ENCODE peak calls at places on chromosomes 11 and 22, in six cellular contexts. I is CD8-positive, alpha-beta memory T cell; A is brain microvascular endothelial cell; X is psoas muscle; M is CD4-positive, CD25-positive, alpha-beta regulatory T cell; E is cardiac muscle cell. T is an unnamed sample.
A peak's percentile ranks its signal among the peaks of the same experiment; 100 is the strongest.

GRCh38 chr11:69953356-69953755 is 124.8 kb upstream of the ANO1 start:
- DNase-seq in M (no peak), E (no peak), I (no peak), X (peak; percentile 10), A (no peak), T (no peak)

GRCh38 chr11:47766363-47767227 is 546 bp downstream of the FNBP4 start:
- DNase-seq in X (peak; percentile 83), A (peak; percentile 48), E (peak; percentile 59), I (peak; percentile 63), M (peak; percentile 64), T (no peak)

GRCh38 chr11:34957606-34958005 is 41.2 kb downstream of the PDHX start:
- DNase-seq in M (no peak), A (no peak), E (no peak), X (no peak), I (no peak), T (no peak)

GRCh38 chr22:37525073-37525745 is 6.0 kb upstream of the CARD10 start:
- DNase-seq in M (no peak), I (no peak), E (no peak), X (no peak), A (peak; percentile 85), T (no peak)

GRCh38 chr11:18778468-18778867 is 13.1 kb downstream of the PTPN5 start:
- DNase-seq in M (no peak), E (no peak), A (no peak), I (no peak), X (no peak), T (no peak)

GRCh38 chr11:74702383-74703007 is 28.7 kb downstream of the CHRDL2 start:
- DNase-seq in X (peak; percentile 79), E (peak; percentile 69), A (peak; percentile 69), I (peak; percentile 30), M (peak; percentile 29), T (no peak)

GRCh38 chr11:68928481-68928880 is 24.8 kb downstream of the IGHMBP2 start:
- DNase-seq in M (no peak), A (no peak), E (no peak), X (no peak), I (no peak), T (no peak)

GRCh38 chr11:64303109-64304031 is 2.0 kb upstream of the ESRRA start:
- DNase-seq in E (no peak), I (no peak), X (no peak), A (no peak), M (no peak), T (no peak)

GRCh38 chr11:17598700-17599459 is 51.8 kb downstream of the OTOG start:
- DNase-seq in E (peak; percentile 86), A (peak; percentile 59), X (peak; percentile 87), M (peak; percentile 25), I (peak; percentile 53), T (no peak)

GRCh38 chr11:129279326-129280026 is 87.4 kb upstream of the ARHGAP32 start:
- DNase-seq in A (peak; percentile 38), I (peak; percentile 45), E (peak; percentile 84), M (peak; percentile 45), X (peak; percentile 91), T (peak; percentile 4)

GRCh38 chr22:44519895-44520294 is 21.9 kb upstream of the RTL6 start:
- DNase-seq in M (no peak), X (no peak), E (peak; percentile 75), A (no peak), I (no peak), T (no peak)

GRCh38 chr11:100674212-100674611 is 12.9 kb upstream of the ARHGAP42 start:
- DNase-seq in E (no peak), I (no peak), A (peak; percentile 63), M (no peak), X (no peak), T (no peak)

DNA sequence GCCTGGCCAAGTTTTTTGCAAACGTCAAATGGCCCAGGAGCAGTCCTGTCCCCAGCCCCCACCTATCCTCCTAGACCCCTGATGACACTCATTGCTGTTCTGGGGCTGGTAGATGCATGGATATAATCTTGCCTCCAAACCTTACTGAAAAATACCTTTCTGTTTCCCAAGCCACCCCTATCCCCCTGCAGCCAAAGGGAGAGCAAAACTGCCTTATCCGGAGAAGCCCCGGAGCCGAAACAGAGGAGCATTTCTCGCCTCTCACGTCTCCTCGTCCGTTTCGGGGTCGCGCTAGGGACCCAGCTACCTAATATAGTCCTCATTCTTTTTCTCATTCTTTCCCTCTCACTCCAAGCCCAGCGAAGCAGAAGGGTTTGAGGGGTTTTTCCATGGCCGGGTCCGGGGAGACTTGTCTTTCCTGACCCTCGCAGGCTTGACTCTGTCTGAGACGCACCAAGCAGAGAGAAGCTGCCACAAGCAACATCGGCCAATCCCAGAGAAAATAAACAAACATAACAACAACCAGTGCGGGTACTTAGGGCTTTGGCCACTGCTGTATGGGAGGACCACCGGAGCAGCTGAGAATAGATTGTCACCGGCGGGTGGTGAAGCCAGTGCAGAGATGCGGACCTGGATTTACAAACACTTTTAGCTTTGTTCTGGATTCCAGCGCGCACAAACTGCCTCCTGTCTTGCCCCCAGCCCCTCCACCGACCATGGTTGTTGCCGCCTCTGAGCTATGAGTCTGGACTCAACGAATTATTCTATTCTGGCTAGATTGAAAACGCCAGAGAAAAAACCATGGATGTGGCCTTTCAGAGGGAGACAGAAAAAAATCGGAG is 1.6 kb downstream of the BSX start:
- DNase-seq in M (no peak), E (no peak), A (no peak), X (no peak), I (no peak), T (no peak)
- H3K4me3 ChIP-seq in M (no peak overlapping the region), E (no peak overlapping the region), A (no peak overlapping the region), X (no peak overlapping the region), I (no peak overlapping the region), T (no peak overlapping the region)

GRCh38 chr11:117181586-117182550 is 3.3 kb downstream of the SIDT2 start:
- DNase-seq in A (no peak), I (no peak), M (no peak), E (no peak), X (peak; percentile 24), T (no peak)

GRCh38 chr11:117179048-117179999 is 781 bp downstream of the SIDT2 start:
- DNase-seq in X (peak; percentile 64), M (peak; percentile 28), I (peak; percentile 41), E (peak; percentile 63), A (no peak), T (no peak)

GRCh38 chr11:117180661-117181585 is 2.4 kb downstream of the SIDT2 start:
- DNase-seq in X (peak; percentile 86), M (peak; percentile 38), E (peak; percentile 84), A (peak; percentile 64), I (peak; percentile 44), T (no peak)

GRCh38 chr11:117178210-117179034 is at the start of gene SIDT2:
- DNase-seq in M (peak; percentile 84), A (peak; percentile 92), I (peak; percentile 84), E (peak; percentile 99), X (peak; percentile 97), T (peak; percentile 82)

DNA sequence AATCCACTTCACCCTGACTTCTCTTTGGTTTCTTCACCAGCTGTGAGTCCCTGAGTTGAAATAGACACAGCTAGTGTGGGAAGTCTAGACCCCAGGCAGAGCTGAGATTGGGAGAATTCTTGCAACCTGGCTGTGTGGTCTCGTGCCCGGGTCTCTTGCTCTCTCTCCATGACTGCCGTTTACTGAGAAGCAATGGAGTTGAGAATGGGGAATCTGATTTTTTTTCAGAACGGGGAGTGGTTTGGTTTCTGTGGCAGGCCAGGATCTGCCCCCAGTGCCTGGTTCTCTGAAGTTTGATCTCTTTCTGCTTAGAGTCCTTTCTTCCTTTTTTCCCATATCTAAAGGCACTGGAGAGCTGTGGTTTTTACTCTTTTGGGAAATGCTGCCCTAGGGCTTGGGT is 1.5 kb downstream of the SIDT2 start:
- DNase-seq in X (no peak), I (no peak), A (no peak), M (no peak), E (no peak), T (no peak)
- H3K27ac ChIP-seq in X (peak overlapping the region; percentile 92), I (peak overlapping the region; percentile 76), A (no peak overlapping the region), M (peak overlapping the region; percentile 5), E (peak overlapping the region; percentile 90), T (peak overlapping the region; percentile 96)

GRCh38 chr11:1863352-1864215 is 10.7 kb downstream of the LSP1 start:
- DNase-seq in X (peak; percentile 93), A (peak; percentile 85), I (no peak), E (peak; percentile 61), M (no peak), T (peak; percentile 74)
- H3K4me3 ChIP-seq in X (peak overlapping the region; percentile 54), A (no peak overlapping the region), I (no peak overlapping the region), E (no peak overlapping the region), M (no peak overlapping the region), T (peak overlapping the region; percentile 52)

GRCh38 chr11:122155765-122156527 is 39.9 kb upstream of the BLID start:
- DNase-seq in M (no peak), A (no peak), X (no peak), I (no peak), E (no peak), T (no peak)
- H3K27ac ChIP-seq in M (no peak overlapping the region), A (peak overlapping the region; percentile 33), X (peak overlapping the region; percentile 78), I (no peak overlapping the region), E (no peak overlapping the region), T (peak overlapping the region; percentile 92)

GRCh38 chr11:1293619-1294015 is 15.8 kb downstream of the TOLLIP start:
- DNase-seq in A (no peak), E (no peak), I (no peak), M (no peak), X (peak; percentile 74), T (no peak)

GRCh38 chr11:1296287-1296686 is 13.1 kb downstream of the TOLLIP start:
- DNase-seq in E (no peak), A (no peak), M (no peak), X (no peak), I (no peak), T (no peak)

GRCh38 chr11:1295086-1295485 is 14.3 kb downstream of the TOLLIP start:
- DNase-seq in E (no peak), I (no peak), A (no peak), X (peak; percentile 38), M (no peak), T (no peak)

GRCh38 chr11:1297011-1297575 is 12.3 kb downstream of the TOLLIP start:
- DNase-seq in E (no peak), X (no peak), A (no peak), M (no peak), I (no peak), T (no peak)

DNA sequence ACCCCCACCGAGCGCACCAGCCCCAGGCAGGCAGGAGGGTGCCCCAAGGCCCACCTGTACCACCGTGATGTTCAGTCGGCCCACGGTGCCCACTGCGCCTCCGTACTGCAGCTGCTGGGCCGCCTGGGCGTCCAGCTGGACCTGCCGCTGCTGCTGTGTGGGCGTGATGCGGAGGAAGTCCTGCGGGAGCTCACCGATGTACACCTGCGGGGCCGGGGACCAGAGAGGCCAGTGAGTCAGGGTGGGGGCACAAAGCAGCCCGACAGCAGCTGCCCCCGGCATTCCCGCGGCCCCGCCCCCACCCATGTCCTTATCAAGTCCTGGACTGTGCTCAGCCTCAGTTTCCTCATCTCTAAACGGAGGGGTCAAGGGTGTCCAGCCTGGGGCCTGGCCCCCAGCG is 13.8 kb downstream of the TOLLIP start:
- DNase-seq in I (no peak), X (no peak), M (no peak), E (no peak), A (no peak), T (no peak)
- H3K4me3 ChIP-seq in I (no peak overlapping the region), X (no peak overlapping the region), M (no peak overlapping the region), E (no peak overlapping the region), A (no peak overlapping the region), T (no peak overlapping the region)

GRCh38 chr11:13098890-13099289 is 89.8 kb downstream of the RASSF10 start:
- DNase-seq in I (no peak), A (no peak), E (no peak), M (no peak), X (no peak), T (no peak)
- H3K27ac ChIP-seq in I (no peak overlapping the region), A (no peak overlapping the region), E (no peak overlapping the region), M (no peak overlapping the region), X (no peak overlapping the region), T (no peak overlapping the region)